ENCODE peak calls at places on chromosomes 7 and 10, in eight cellular contexts. T, B, I, Q, A, C, Z and V are unnamed samples.

GRCh38 chr7:99881370-99881769 is 4.5 kb upstream of the OR2AE1 start:
- DNase-seq in B (no peak), C (no peak), Q (no peak), Z (no peak), I (no peak), T (no peak), A (no peak), V (no peak)

GRCh38 chr10:89374716-89375115 is 3.1 kb upstream of the IFIT1B start:
- DNase-seq in I (no peak), C (no peak), A (no peak), Z (no peak), T (no peak), B (no peak), Q (no peak), V (peak)

GRCh38 chr7:159064121-159064815 is 80.4 kb downstream of the VIPR2 start:
- DNase-seq in C (no peak), I (no peak), B (no peak), A (no peak), T (no peak), Z (no peak), Q (no peak), V (no peak)

GRCh38 chr10:23412223-23412622 is 26.7 kb upstream of the OTUD1 start:
- DNase-seq in Z (peak), I (peak), Q (peak), B (no peak), A (no peak), T (no peak), C (no peak), V (no peak)

GRCh38 chr10:115696747-115697146 is 576.3 kb downstream of the GFRA1 start:
- DNase-seq in C (no peak), T (no peak), A (no peak), Q (no peak), Z (no peak), B (no peak), I (no peak), V (no peak)

GRCh38 chr10:28300027-28300426 is 2.8 kb downstream of the MPP7 start:
- DNase-seq in B (no peak), Q (no peak), I (no peak), A (no peak), T (no peak), C (no peak), Z (no peak), V (no peak)

GRCh38 chr7:87038993-87039716 is 20.3 kb downstream of the ELAPOR2 start:
- DNase-seq in C (no peak), Q (no peak), Z (no peak), T (no peak), A (no peak), B (no peak), I (no peak), V (no peak)

GRCh38 chr7:101754432-101755159 is 62.8 kb upstream of the CUX1 start:
- DNase-seq in C (no peak), T (no peak), B (no peak), A (no peak), Z (no peak), I (peak), Q (peak), V (peak)

GRCh38 chr10:110758898-110759297 is 112.8 kb upstream of the PDCD4 start:
- DNase-seq in A (no peak), Z (no peak), C (no peak), B (peak), T (no peak), I (peak), Q (no peak), V (no peak)

GRCh38 chr10:3028444-3028843 is 38.9 kb upstream of the PFKP start:
- DNase-seq in Q (no peak), Z (no peak), A (no peak), C (no peak), B (no peak), T (no peak), I (no peak), V (no peak)

GRCh38 chr7:86257894-86258293 is 385.8 kb upstream of the GRM3 start:
- DNase-seq in Z (no peak), Q (peak), B (no peak), A (no peak), I (no peak), T (no peak), C (no peak), V (no peak)

DNA sequence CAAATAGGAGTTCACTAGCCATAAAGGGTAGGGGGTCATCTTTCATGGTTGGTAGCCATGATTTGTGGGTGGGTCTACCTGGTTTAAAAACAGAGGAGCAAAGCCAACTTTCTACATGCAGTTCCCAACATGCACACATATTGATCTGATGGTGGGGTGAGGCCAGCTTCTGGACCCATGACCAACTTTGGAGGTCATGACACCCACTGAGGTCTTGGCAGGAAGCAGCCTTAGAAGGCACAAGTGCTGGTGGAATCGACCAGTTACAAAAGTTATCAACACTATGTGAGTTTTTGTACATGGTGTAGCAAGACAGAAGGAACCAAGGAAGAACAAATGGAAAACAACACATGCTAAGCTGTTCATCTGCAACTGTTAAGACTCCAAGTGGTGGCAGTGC is 101.2 kb upstream of the TCF7L2 start:
- DNase-seq in I (no peak), C (no peak), T (no peak), B (no peak), Z (no peak), Q (no peak), A (no peak), V (no peak)
- H3K4me3 ChIP-seq in I (no peak), C (no peak), T (no peak), B (no peak), Z (no peak), Q (no peak), A (no peak), V (no peak)

GRCh38 chr10:46525177-46525823 is 31.2 kb downstream of the GPRIN2 start:
- DNase-seq in Z (peak), I (peak), T (peak), B (no peak), Q (peak), C (no peak), A (no peak), V (peak)
- H3K4me3 ChIP-seq in Z (no peak), I (no peak), T (no peak), B (no peak), Q (no peak), C (no peak), A (no peak), V (no peak)

DNA sequence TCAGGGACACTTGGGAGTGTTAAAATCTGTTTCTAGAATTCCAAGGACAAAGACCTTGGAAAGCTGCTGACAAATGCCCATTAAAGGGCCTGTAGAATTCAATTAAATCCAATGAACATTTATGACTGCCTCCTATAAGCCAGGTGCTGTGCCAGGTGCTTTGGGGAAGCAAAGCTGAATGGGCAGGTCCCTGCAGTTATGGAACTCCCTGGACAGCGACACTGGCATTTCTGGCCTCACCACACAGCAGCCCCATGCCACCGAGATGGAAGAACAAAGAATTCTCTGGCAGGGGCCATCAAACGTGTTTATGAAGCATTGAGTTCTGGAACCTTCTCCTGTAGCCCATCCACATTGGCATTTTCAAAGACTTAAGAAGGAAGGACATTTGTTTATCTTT is 45.6 kb upstream of the LOXL4 start:
- DNase-seq in I (no peak), Z (no peak), Q (no peak), B (no peak), C (no peak), A (no peak), T (no peak), V (no peak)
- H3K4me3 ChIP-seq in I (no peak), Z (no peak), Q (no peak), B (no peak), C (no peak), A (no peak), T (no peak), V (no peak)

DNA sequence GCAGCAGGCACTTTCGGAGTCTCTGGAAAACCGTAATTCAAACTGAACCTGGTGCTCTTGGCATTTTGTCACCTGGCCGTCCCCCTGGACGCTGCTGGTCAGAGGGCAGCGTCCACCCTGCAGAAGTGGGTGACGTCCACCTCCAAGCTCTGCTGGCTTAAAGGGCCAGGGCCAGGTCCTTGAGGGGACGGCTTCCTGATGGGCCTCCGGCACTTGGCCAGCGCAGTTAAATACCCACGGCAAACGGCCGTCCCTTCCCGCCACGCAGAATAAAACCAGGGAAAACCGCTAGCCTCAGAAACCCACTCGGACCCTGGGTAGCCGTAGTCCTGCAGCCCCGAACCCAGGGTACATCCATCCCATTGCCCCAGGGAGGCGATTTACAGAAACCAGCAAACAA is 81.3 kb upstream of the PDGFA start:
- DNase-seq in T (no peak), Z (no peak), C (no peak), Q (no peak), I (no peak), A (no peak), B (no peak), V (no peak)
- H3K4me3 ChIP-seq in T (no peak), Z (no peak), C (peak), Q (peak), I (no peak), A (no peak), B (no peak), V (no peak)

DNA sequence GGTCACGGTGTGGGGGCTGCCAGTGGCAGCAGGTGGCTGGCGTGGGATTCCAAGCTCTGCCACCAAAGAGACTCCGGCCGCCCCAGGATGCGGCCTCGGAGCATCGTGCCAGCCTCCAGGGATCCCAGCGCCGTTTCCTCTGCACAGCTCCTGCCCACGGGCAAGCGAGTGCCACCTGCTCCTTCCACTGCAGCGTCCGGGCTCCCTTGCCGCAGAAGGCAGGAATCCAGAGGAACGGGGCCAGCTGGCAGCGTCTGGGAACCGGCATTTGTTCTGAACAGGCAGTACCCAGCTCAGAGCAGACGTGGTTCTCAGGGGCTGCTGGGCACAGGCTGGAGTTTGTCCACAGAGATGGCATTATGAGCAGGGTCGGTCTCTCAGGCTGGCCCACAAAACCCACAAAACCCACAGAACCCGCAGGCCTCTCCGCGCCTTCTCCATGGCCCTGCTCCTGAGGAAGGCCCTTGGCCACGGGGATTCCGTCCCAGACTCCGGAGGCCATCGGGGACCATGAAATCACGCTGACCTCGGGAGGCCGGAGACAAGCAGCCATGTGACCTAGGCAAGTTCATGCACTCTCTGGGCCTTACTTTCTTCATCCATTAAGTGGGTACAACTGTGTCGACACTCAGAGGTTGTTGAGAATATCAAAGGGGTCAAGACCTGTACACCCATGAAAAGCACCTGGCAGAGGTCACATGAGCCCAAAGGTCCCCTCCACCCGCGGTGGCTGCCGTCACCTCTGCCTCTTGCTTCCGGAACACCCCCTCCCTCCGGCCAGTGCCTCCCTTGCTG is 72.1 kb upstream of the TNRC18 start:
- DNase-seq in C (no peak), B (no peak), Q (no peak), A (peak), Z (no peak), I (no peak), T (no peak), V (no peak)
- H3K4me3 ChIP-seq in C (peak), B (no peak), Q (no peak), A (no peak), Z (no peak), I (no peak), T (no peak), V (no peak)

GRCh38 chr10:102565793-102566192 is 62.0 kb downstream of the SUFU start:
- DNase-seq in I (no peak), Q (no peak), A (no peak), T (no peak), Z (no peak), C (no peak), B (peak), V (no peak)
- H3K4me3 ChIP-seq in I (no peak), Q (no peak), A (no peak), T (no peak), Z (no peak), C (no peak), B (no peak), V (no peak)